ENCODE peak calls at places on chromosomes 5 and 9, in four cellular contexts. R is frontal cortex, K is T-helper 1 cell, N is HT-29. Y is an unnamed sample.

GRCh38 chr9:99970481-99970880 is 64.0 kb downstream of the STX17 start:
- DNase-seq in R (no peak), K (no peak), N (no peak), Y (no peak)

GRCh38 chr9:37119907-37120839 is at the start of gene ZCCHC7:
- DNase-seq in R (peak), K (peak), N (peak), Y (peak)

GRCh38 chr5:129099184-129099570 is 4.6 kb downstream of the ISOC1 start:
- DNase-seq in R (no peak), K (no peak), N (no peak), Y (no peak)

GRCh38 chr5:145743396-145744061 is 91.6 kb downstream of the PRELID2 start:
- DNase-seq in R (no peak), K (no peak), N (no peak), Y (no peak)

GRCh38 chr9:71719585-71719984 is 48.7 kb downstream of the CEMIP2 start:
- DNase-seq in R (no peak), K (no peak), N (no peak), Y (no peak)

GRCh38 chr5:38853753-38854470 is 8.1 kb downstream of the OSMR start:
- DNase-seq in R (no peak), K (no peak), N (no peak), Y (peak)

GRCh38 chr5:21219255-21219654 is 1231.3 kb upstream of the CDH18 start:
- DNase-seq in R (no peak), K (no peak), N (no peak), Y (no peak)

GRCh38 chr9:126482361-126483044 is 131.2 kb upstream of the LMX1B start:
- DNase-seq in R (peak), K (no peak), N (no peak), Y (peak)

GRCh38 chr9:75239176-75239575 is 150.9 kb downstream of the OSTF1 start:
- DNase-seq in R (no peak), K (no peak), N (no peak), Y (no peak)

GRCh38 chr5:60630179-60630578 is 69.8 kb downstream of the DEPDC1B start:
- DNase-seq in R (no peak), K (no peak), N (no peak), Y (no peak)

GRCh38 chr5:67648201-67648671 is 451.6 kb upstream of the CD180 start:
- DNase-seq in R (no peak), K (no peak), N (no peak), Y (no peak)

GRCh38 chr5:131926168-131926567 is 19.3 kb downstream of the MEIKIN start:
- DNase-seq in R (no peak), K (no peak), N (no peak), Y (no peak)

GRCh38 chr9:132488611-132489010 is 78.6 kb downstream of the CFAP77 start:
- DNase-seq in R (no peak), K (no peak), N (no peak), Y (no peak)

GRCh38 chr9:128136816-128137793 is 9.6 kb upstream of the PTGES2 start:
- DNase-seq in R (no peak), K (no peak), N (no peak), Y (peak)

GRCh38 chr9:113516840-113517577 is 53.5 kb downstream of the RGS3 start:
- DNase-seq in R (no peak), K (peak), N (no peak), Y (no peak)

GRCh38 chr9:107137495-107138202 is 145.4 kb upstream of the RAD23B start:
- DNase-seq in R (peak), K (no peak), N (peak), Y (peak)

GRCh38 chr5:31671339-31671741 is 32.4 kb downstream of the PDZD2 start:
- DNase-seq in R (no peak), K (no peak), N (no peak), Y (no peak)

GRCh38 chr5:76742586-76742985 is 26.7 kb downstream of the F2R start:
- DNase-seq in R (no peak), K (no peak), N (no peak), Y (peak)

GRCh38 chr5:158313027-158313738 is 454.2 kb upstream of the CLINT1 start:
- DNase-seq in R (no peak), K (no peak), N (no peak), Y (no peak)

GRCh38 chr5:17282283-17283120 is 65.1 kb downstream of the BASP1 start:
- DNase-seq in R (no peak), K (no peak), N (no peak), Y (no peak)

GRCh38 chr9:33082538-33083326 is 6.3 kb upstream of the SMU1 start:
- DNase-seq in R (no peak), K (no peak), N (no peak), Y (no peak)

GRCh38 chr9:135724186-135724797 is 22.3 kb downstream of the KCNT1 start:
- DNase-seq in R (no peak), K (no peak), N (no peak), Y (no peak)

GRCh38 chr9:2662496-2662895 is 40.9 kb downstream of the VLDLR start:
- DNase-seq in R (peak), K (no peak), N (peak), Y (no peak)

GRCh38 chr9:137580209-137580957 is 1.7 kb upstream of the DPH7 start:
- DNase-seq in R (no peak), K (no peak), N (no peak), Y (no peak)

GRCh38 chr9:77802512-77803293 is 154.6 kb upstream of the GNA14 start:
- DNase-seq in R (no peak), K (no peak), N (no peak), Y (no peak)

GRCh38 chr9:124551472-124552339 is 44.5 kb upstream of the NR5A1 start:
- DNase-seq in R (peak), K (no peak), N (peak), Y (peak)

GRCh38 chr5:79149432-79149831 is 37.8 kb downstream of the BHMT start:
- DNase-seq in R (no peak), K (no peak), N (no peak), Y (no peak)